ENCODE peak calls at places on chromosomes 6 and 20, in five cellular contexts. U, B, L, Y and K are unnamed samples.

GRCh38 chr6:170270984-170271593 is 19.8 kb downstream of the DLL1 start:
- DNase-seq in U (no peak), Y (no peak), L (no peak), B (no peak), K (no peak)

GRCh38 chr6:71194730-71195129 is 93.9 kb upstream of the OGFRL1 start:
- DNase-seq in Y (no peak), B (peak), L (no peak), U (no peak), K (no peak)

GRCh38 chr6:153129873-153130514 is 1.1 kb downstream of the RGS17 start:
- DNase-seq in L (peak), Y (no peak), U (no peak), B (peak), K (no peak)

GRCh38 chr20:2745936-2746635 is 53.5 kb downstream of the EBF4 start:
- DNase-seq in B (no peak), L (no peak), U (no peak), Y (no peak), K (no peak)

GRCh38 chr20:40960521-40960956 is 68.1 kb upstream of the TOP1 start:
- DNase-seq in U (no peak), L (no peak), Y (no peak), B (no peak), K (no peak)

GRCh38 chr6:80477591-80478370 is 371.3 kb downstream of the BCKDHB start:
- DNase-seq in Y (no peak), L (no peak), U (no peak), B (peak), K (no peak)

GRCh38 chr20:11271920-11272594 is 598.3 kb upstream of the JAG1 start:
- DNase-seq in B (peak), U (no peak), Y (no peak), L (peak), K (no peak)

GRCh38 chr6:53294095-53294494 is 54.7 kb downstream of the ELOVL5 start:
- DNase-seq in Y (no peak), L (peak), U (no peak), B (no peak), K (no peak)

GRCh38 chr20:17662333-17663039 is 19.6 kb downstream of the RRBP1 start:
- DNase-seq in Y (no peak), U (no peak), L (no peak), B (no peak), K (no peak)

GRCh38 chr6:108732101-108732870 is 115.9 kb upstream of the ARMC2 start:
- DNase-seq in Y (no peak), L (no peak), B (peak), U (no peak), K (peak)

GRCh38 chr6:35911871-35912653 is 8.8 kb downstream of the SRPK1 start:
- DNase-seq in U (no peak), L (no peak), Y (no peak), B (peak), K (no peak)

GRCh38 chr6:33018904-33019303 is 9.5 kb upstream of the HLA-DOA start:
- DNase-seq in L (no peak), B (no peak), Y (no peak), U (peak), K (peak)

GRCh38 chr6:152118224-152118623 is 310.7 kb downstream of the ESR1 start:
- DNase-seq in L (no peak), Y (no peak), U (no peak), B (no peak), K (no peak)

GRCh38 chr20:61832181-61832580 is 233.5 kb downstream of the TAF4 start:
- DNase-seq in U (no peak), B (no peak), L (no peak), Y (no peak), K (no peak)

GRCh38 chr6:20331625-20332024 is 70.1 kb upstream of the E2F3 start:
- DNase-seq in Y (no peak), U (no peak), L (no peak), B (no peak), K (no peak)

GRCh38 chr6:25659633-25660368 is 7.8 kb downstream of the SCGN start:
- DNase-seq in B (no peak), L (no peak), U (no peak), Y (no peak), K (no peak)

GRCh38 chr6:136791296-136792065 is 796 bp downstream of the MAP3K5 start:
- DNase-seq in U (peak), Y (peak), B (peak), L (peak), K (peak)

GRCh38 chr20:53866787-53867740 is 203.3 kb downstream of the BCAS1 start:
- DNase-seq in U (no peak), B (peak), L (no peak), Y (no peak), K (peak)

GRCh38 chr6:99348220-99348822 is 1.2 kb downstream of the FAXC start:
- DNase-seq in U (no peak), Y (no peak), B (peak), L (no peak), K (no peak)

GRCh38 chr6:43078651-43079050 is 2.5 kb downstream of the PTK7 start:
- DNase-seq in Y (no peak), U (no peak), L (no peak), B (peak), K (no peak)

GRCh38 chr6:112717401-112717800 is 370.3 kb downstream of the RFPL4B start:
- DNase-seq in B (no peak), L (no peak), U (no peak), Y (no peak), K (no peak)

GRCh38 chr20:10671850-10672578 is 1.8 kb downstream of the JAG1 start:
- DNase-seq in U (peak), B (peak), Y (no peak), L (no peak), K (peak)

GRCh38 chr20:32535953-32536823 is 48.9 kb downstream of the NOL4L start:
- DNase-seq in Y (no peak), B (peak), U (peak), L (peak), K (peak)

GRCh38 chr6:137816688-137817087 is 50.4 kb upstream of the TNFAIP3 start:
- DNase-seq in B (no peak), U (no peak), Y (no peak), L (no peak), K (no peak)

GRCh38 chr6:56364482-56365313 is 117.3 kb upstream of the COL21A1 start:
- DNase-seq in Y (no peak), U (no peak), L (no peak), B (peak), K (no peak)

GRCh38 chr20:46696791-46697279 is 7.6 kb upstream of the TP53RK start:
- DNase-seq in L (no peak), U (no peak), B (no peak), Y (no peak), K (no peak)

GRCh38 chr6:105587349-105588115 is 184.7 kb upstream of the PREP start:
- DNase-seq in L (no peak), U (no peak), Y (no peak), B (peak), K (no peak)

GRCh38 chr6:159830481-159831372 is 30.7 kb downstream of the PNLDC1 start:
- DNase-seq in L (no peak), U (no peak), Y (no peak), B (peak), K (no peak)

GRCh38 chr6:34386316-34387137 is 5.9 kb downstream of the NUDT3 start:
- DNase-seq in Y (no peak), U (no peak), B (peak), L (no peak), K (peak)

GRCh38 chr6:128438311-128438916 is 82.0 kb downstream of the PTPRK start:
- DNase-seq in B (peak), U (no peak), Y (no peak), L (no peak), K (no peak)

GRCh38 chr20:12083269-12083668 is 165.6 kb downstream of the BTBD3 start:
- DNase-seq in B (no peak), U (no peak), Y (no peak), L (no peak), K (no peak)

GRCh38 chr6:30889138-30889885 is 5.0 kb downstream of the DDR1 start:
- DNase-seq in Y (no peak), B (no peak), L (no peak), U (no peak), K (no peak)

GRCh38 chr6:90156861-90157260 is 139.8 kb downstream of the BACH2 start:
- DNase-seq in U (peak), B (no peak), L (no peak), Y (no peak), K (no peak)

GRCh38 chr6:163442336-163442735 is 27.8 kb downstream of the QKI start:
- DNase-seq in B (no peak), U (no peak), Y (no peak), L (no peak), K (no peak)

GRCh38 chr6:55960344-55960743 is 85.0 kb upstream of the BMP5 start:
- DNase-seq in B (no peak), Y (no peak), U (no peak), L (no peak), K (no peak)

GRCh38 chr20:44079291-44079690 is 107.7 kb downstream of the JPH2 start:
- DNase-seq in U (no peak), B (no peak), L (no peak), Y (no peak), K (no peak)